ENCODE peak calls at places on chromosomes 12 and 14, in six cellular contexts. A is LHCN-M2; F is CD8-positive, alpha-beta T cell; D is AG10803; W is GM12865; X is Peyer's patch. T is an unnamed sample.

GRCh38 chr12:110872100-110872499 is 25.3 kb downstream of the CCDC63 start:
- DNase-seq in W (no peak), X (no peak), F (no peak), A (no peak), D (no peak), T (no peak)

GRCh38 chr14:74144789-74145188 is 60.0 kb downstream of the LIN52 start:
- DNase-seq in D (no peak), F (no peak), A (no peak), X (no peak), W (no peak), T (peak; percentile 40)

GRCh38 chr14:85380891-85381290 is 149.1 kb upstream of the FLRT2 start:
- DNase-seq in D (peak; percentile 23), A (peak; percentile 22), X (no peak), W (no peak), F (no peak), T (no peak)

GRCh38 chr12:104930388-104931326 is 27.4 kb downstream of the SLC41A2 start:
- DNase-seq in F (no peak), D (peak; percentile 51), A (no peak), W (peak; percentile 87), X (no peak), T (no peak)

GRCh38 chr12:132432721-132433577 is 57.0 kb upstream of the FBRSL1 start:
- DNase-seq in W (no peak), A (no peak), F (no peak), X (no peak), D (peak; percentile 13), T (no peak)

GRCh38 chr14:105852378-105853088 is 326.1 kb downstream of the TMEM121 start:
- DNase-seq in W (no peak), D (no peak), X (peak; percentile 44), A (no peak), F (peak; percentile 2), T (no peak)

GRCh38 chr12:98401427-98401826 is 114.0 kb upstream of the TMPO start:
- DNase-seq in A (peak; percentile 17), D (no peak), X (no peak), F (no peak), W (peak; percentile 12), T (no peak)

GRCh38 chr12:120994589-120995337 is 16.4 kb downstream of the HNF1A start:
- DNase-seq in W (no peak), A (no peak), D (no peak), X (no peak), F (no peak), T (no peak)

GRCh38 chr12:122951979-122952892 is 14.0 kb downstream of the ABCB9 start:
- DNase-seq in X (peak; percentile 92), F (peak; percentile 76), A (peak; percentile 67), W (peak; percentile 86), D (peak; percentile 65), T (peak; percentile 68)

GRCh38 chr12:47078733-47079364 is 572 bp upstream of the PCED1B start:
- DNase-seq in W (no peak), A (peak; percentile 35), D (peak; percentile 49), F (peak; percentile 68), X (peak; percentile 71), T (peak; percentile 14)

GRCh38 chr12:123075591-123076171 is 75.2 kb downstream of the PITPNM2 start:
- DNase-seq in X (peak; percentile 81), D (no peak), W (peak; percentile 49), A (no peak), F (peak; percentile 70), T (peak; percentile 80)

GRCh38 chr12:109069307-109070231 is 17.2 kb downstream of the USP30 start:
- DNase-seq in F (no peak), W (no peak), X (peak; percentile 80), A (no peak), D (no peak), T (no peak)

GRCh38 chr14:74140374-74140850 is 55.7 kb downstream of the LIN52 start:
- DNase-seq in A (peak; percentile 92), D (peak; percentile 7), F (no peak), W (peak; percentile 15), X (peak; percentile 86), T (no peak)

GRCh38 chr14:104093366-104094055 is 8.0 kb downstream of the ASPG start:
- DNase-seq in D (no peak), F (no peak), X (no peak), W (peak; percentile 5), A (no peak), T (no peak)

GRCh38 chr14:95184413-95184790 is 27.1 kb upstream of the DICER1 start:
- DNase-seq in X (no peak), W (no peak), A (no peak), D (peak; percentile 5), F (no peak), T (no peak)

GRCh38 chr14:100522616-100523021 is 64.6 kb downstream of the BEGAIN start:
- DNase-seq in A (no peak), X (peak; percentile 37), W (no peak), D (no peak), F (no peak), T (no peak)

GRCh38 chr12:74365178-74365964 is 172.3 kb upstream of the ATXN7L3B start:
- DNase-seq in X (no peak), W (peak; percentile 51), D (peak; percentile 11), A (peak; percentile 70), F (no peak), T (no peak)

GRCh38 chr12:101013993-101014392 is 196.0 kb downstream of the SLC5A8 start:
- DNase-seq in F (no peak), W (no peak), A (no peak), D (no peak), X (no peak), T (no peak)

GRCh38 chr14:102333795-102334415 is 14.4 kb downstream of the ZNF839 start:
- DNase-seq in A (no peak), X (no peak), F (no peak), D (no peak), W (no peak), T (no peak)

GRCh38 chr12:55847603-55848329 is 5.0 kb upstream of the MMP19 start:
- DNase-seq in W (no peak), A (peak; percentile 100), X (peak; percentile 88), D (peak; percentile 100), F (no peak), T (no peak)

GRCh38 chr12:31834158-31834557 is 105.3 kb upstream of the AMN1 start:
- DNase-seq in F (no peak), W (no peak), X (no peak), D (no peak), A (no peak), T (no peak)

GRCh38 chr14:31243860-31244259 is 36.3 kb upstream of the HECTD1 start:
- DNase-seq in A (no peak), D (no peak), F (no peak), X (peak; percentile 80), W (no peak), T (no peak)

GRCh38 chr14:96400495-96400894 is 8.6 kb downstream of the AK7 start:
- DNase-seq in A (no peak), X (no peak), W (no peak), D (no peak), F (no peak), T (no peak)

GRCh38 chr14:93234798-93235197 is 27.7 kb downstream of the UBR7 start:
- DNase-seq in X (no peak), W (no peak), F (no peak), D (peak; percentile 76), A (peak; percentile 72), T (no peak)

GRCh38 chr12:91182664-91183455 is at the start of gene DCN:
- DNase-seq in A (no peak), D (peak; percentile 55), F (no peak), W (no peak), X (no peak), T (no peak)

GRCh38 chr12:99029502-99030271 is 384.6 kb downstream of the APAF1 start:
- DNase-seq in X (no peak), A (no peak), F (no peak), D (no peak), W (no peak), T (no peak)

GRCh38 chr12:122995503-122996187 is 15.2 kb downstream of the ARL6IP4 start:
- DNase-seq in F (no peak), D (no peak), A (no peak), W (no peak), X (no peak), T (no peak)

GRCh38 chr14:61177279-61178225 is 103.6 kb downstream of the TMEM30B start:
- DNase-seq in X (no peak), W (no peak), D (peak; percentile 49), F (no peak), A (peak; percentile 78), T (no peak)

GRCh38 chr12:16605666-16606116 is 271 bp downstream of the LMO3 start:
- DNase-seq in D (peak; percentile 11), F (no peak), X (no peak), W (peak; percentile 18), A (peak; percentile 69), T (no peak)